ENCODE peak calls at places on chromosome 21, in four cellular contexts. D is tibial artery, R is psoas muscle, P is left lung. L is an unnamed sample. For H3K9me3, the result is how much of the 10 kb centered on the place peaks cover.

GRCh38 chr21:31181089-31181757 is 142.9 kb upstream of the KRTAP19-8 start:
- DNase-seq in D (no peak), R (no peak), P (no peak), L (no peak)

GRCh38 chr21:42313501-42313969 is 1.7 kb downstream of the TFF3 start:
- DNase-seq in D (no peak), R (no peak), P (no peak), L (no peak)

GRCh38 chr21:25639922-25640670 is 1.0 kb downstream of the JAM2 start:
- DNase-seq in D (no peak), R (peak), P (no peak), L (no peak)

GRCh38 chr21:39788383-39788782 is 43.4 kb downstream of the IGSF5 start:
- DNase-seq in D (peak), R (peak), P (peak), L (no peak)

GRCh38 chr21:35045539-35046222 is 3.4 kb downstream of the RUNX1 start:
- DNase-seq in D (no peak), R (no peak), P (no peak), L (peak)

GRCh38 chr21:26007911-26008579 is 162.5 kb downstream of the APP start:
- DNase-seq in D (no peak), R (no peak), P (no peak), L (no peak)

GRCh38 chr21:42543106-42543847 is 29.6 kb downstream of the SLC37A1 start:
- DNase-seq in D (peak), R (no peak), P (no peak), L (no peak)

GRCh38 chr21:39386194-39386593 is 37.3 kb upstream of the HMGN1 start:
- DNase-seq in D (no peak), R (peak), P (peak), L (no peak)

DNA sequence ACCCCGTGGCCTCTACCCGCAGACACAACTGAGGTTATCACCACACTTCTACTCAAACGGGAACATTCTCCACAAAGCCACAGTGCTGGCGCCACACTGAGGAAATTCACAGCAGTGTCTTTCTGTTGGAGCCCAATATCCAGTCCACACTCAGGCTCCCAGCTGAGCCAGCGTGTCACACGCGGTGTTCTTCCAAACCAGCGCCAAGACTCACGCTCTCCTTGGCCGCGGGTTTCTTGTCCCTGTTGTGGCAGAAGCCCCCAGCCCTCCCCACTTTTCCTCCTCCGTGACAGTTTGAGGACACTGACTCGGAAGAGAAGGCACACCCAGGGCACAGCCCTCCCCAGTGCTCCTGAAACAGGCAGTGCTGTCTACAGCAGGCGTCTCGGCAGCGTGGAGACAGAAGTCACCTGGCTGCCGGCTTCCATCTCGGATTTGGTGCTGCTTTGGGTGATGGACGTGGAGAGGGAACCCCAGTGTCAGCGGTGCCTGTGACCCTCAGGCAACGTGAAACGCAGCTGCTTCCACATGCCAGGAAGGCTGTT is 35.4 kb upstream of the AGPAT3 start:
- DNase-seq in D (no peak), R (no peak), P (no peak), L (no peak)
- TF ChIP-seq CTCF in D (no peak), R (no peak), P (no peak), L (no peak)

GRCh38 chr21:15430577-15430976 is 299.2 kb upstream of the USP25 start:
- DNase-seq in D (no peak), R (no peak), P (no peak), L (no peak)
- H3K27ac ChIP-seq in D (no peak), R (no peak), P (no peak), L (no peak)

DNA sequence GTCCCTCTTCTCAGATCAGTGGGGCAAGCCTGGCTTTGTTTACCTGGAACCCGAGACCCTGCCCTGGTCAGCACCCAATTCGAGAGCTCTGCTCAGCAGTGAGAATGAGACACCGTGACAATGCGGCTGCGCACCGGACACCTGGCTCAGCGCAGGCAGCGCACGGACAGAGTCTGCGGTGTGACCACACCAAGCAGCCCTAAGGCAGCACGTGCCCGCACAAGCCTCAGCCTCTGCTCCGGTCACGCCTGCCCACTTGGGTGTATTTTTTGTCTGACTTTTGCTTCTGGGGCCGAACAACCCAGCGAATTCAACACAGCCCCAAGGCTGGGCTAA is 4.7 kb downstream of the KRTAP10-8 start:
- DNase-seq in D (no peak), R (no peak), P (no peak), L (no peak)
- H3K9me3 ChIP-seq in D (under half), R (under half), P (under half), L (under half)

GRCh38 chr21:40852563-40852962 is 5.6 kb upstream of the DSCAM start:
- DNase-seq in D (no peak), R (no peak), P (no peak), L (no peak)
- TF ChIP-seq CTCF in D (no peak), R (no peak), P (no peak), L (no peak)

DNA sequence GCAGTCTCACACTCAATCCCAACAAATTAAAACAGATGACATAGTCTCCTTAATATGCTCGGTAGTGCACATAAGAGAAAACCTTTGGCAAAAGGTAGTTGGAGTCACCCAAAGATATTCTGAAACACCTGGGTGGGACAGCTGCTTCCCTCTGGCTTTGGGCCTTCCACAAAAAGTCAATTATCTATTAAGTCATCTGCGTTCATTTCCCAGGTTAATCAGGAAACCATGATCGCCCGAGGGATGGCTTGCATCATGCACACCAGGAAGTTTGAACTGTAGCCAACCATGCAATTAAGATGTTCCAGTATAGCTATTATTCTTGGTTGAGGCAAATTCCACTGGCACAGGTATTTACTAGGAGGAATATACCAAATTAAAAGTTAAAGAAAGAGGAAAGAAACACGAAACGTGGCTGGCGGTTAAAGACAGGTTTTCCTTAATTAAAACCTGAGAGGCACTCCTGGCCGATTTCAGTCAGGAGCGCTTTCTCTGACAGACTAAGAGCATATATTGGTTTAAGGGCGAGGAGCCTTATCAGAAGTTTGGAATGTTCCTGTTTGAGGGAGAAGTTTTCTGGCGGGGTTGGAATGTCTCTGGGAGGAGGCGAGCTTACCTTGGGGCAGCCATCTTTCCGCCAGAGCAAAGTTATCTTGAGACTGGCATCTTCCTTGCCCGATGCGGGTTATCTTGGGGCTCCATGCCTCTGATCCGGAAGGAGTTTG is 19.9 kb downstream of the CLDN17 start:
- DNase-seq in D (no peak), R (no peak), P (no peak), L (no peak)
- H3K27ac ChIP-seq in D (no peak), R (no peak), P (no peak), L (no peak)

GRCh38 chr21:45670731-45671130 is 27.2 kb downstream of the PCBP3 start:
- DNase-seq in D (no peak), R (no peak), P (no peak), L (no peak)
- H3K9me3 ChIP-seq in D (under half), R (under half), P (under half), L (under half)

L was measured in CD4-positive, alpha-beta T cell.